ENCODE peak calls at places on chromosomes 3 and 15, in five cellular contexts. D is fibroblast of lung, E is stomach, H is HCT116, A is small intestine. F is an unnamed sample.
A peak's percentile ranks its signal among the peaks of the same experiment; 100 is the strongest.

GRCh38 chr3:189808246-189809007 is 177.2 kb downstream of the TP63 start:
- DNase-seq in H (no peak), E (no peak), D (no peak), A (no peak), F (no peak)

GRCh38 chr3:152176241-152176640 is 92.5 kb upstream of the MBNL1 start:
- DNase-seq in H (no peak), A (no peak), E (no peak), D (peak; percentile 88), F (no peak)

GRCh38 chr3:171234298-171235020 is 207.9 kb upstream of the SLC2A2 start:
- DNase-seq in E (no peak), A (no peak), D (peak; percentile 33), H (no peak), F (no peak)

GRCh38 chr3:174216948-174217718 is 642.0 kb upstream of the NAALADL2 start:
- DNase-seq in H (no peak), A (no peak), E (no peak), D (no peak), F (no peak)

GRCh38 chr3:45140392-45140791 is 5.8 kb downstream of the CDCP1 start:
- DNase-seq in E (no peak), H (no peak), D (peak; percentile 77), A (peak; percentile 47), F (no peak)

GRCh38 chr3:13009132-13009945 is 63.9 kb downstream of the IQSEC1 start:
- DNase-seq in E (peak; percentile 71), A (peak; percentile 27), D (no peak), H (no peak), F (no peak)

GRCh38 chr3:133882986-133883586 is 12.6 kb downstream of the RAB6B start:
- DNase-seq in A (no peak), E (peak; percentile 21), H (no peak), D (no peak), F (no peak)

GRCh38 chr3:15269091-15269989 is 63.0 kb downstream of the SH3BP5 start:
- DNase-seq in D (peak; percentile 97), A (peak; percentile 30), H (peak; percentile 78), E (peak; percentile 71), F (no peak)

GRCh38 chr15:76994971-76995945 is at the start of gene PSTPIP1:
- DNase-seq in H (no peak), E (peak; percentile 43), A (peak; percentile 44), D (no peak), F (no peak)

GRCh38 chr3:59313365-59313764 is 263.5 kb upstream of the CFAP20DC start:
- DNase-seq in D (no peak), H (peak; percentile 28), A (peak; percentile 25), E (peak; percentile 54), F (peak; percentile 48)

GRCh38 chr3:53944019-53944418 is 52.4 kb upstream of the SELENOK start:
- DNase-seq in D (peak; percentile 3), A (no peak), H (no peak), E (no peak), F (no peak)

GRCh38 chr15:63772531-63772930 is 61.2 kb downstream of the HERC1 start:
- DNase-seq in D (no peak), A (no peak), E (no peak), H (no peak), F (no peak)

GRCh38 chr3:52507359-52507758 is 12.2 kb downstream of the STAB1 start:
- DNase-seq in D (peak; percentile 49), E (no peak), H (no peak), A (no peak), F (no peak)

GRCh38 chr15:84826369-84826823 is 9.2 kb downstream of the ALPK3 start:
- DNase-seq in E (peak; percentile 76), H (peak; percentile 56), D (peak; percentile 6), A (peak; percentile 69), F (peak; percentile 27)

GRCh38 chr15:76840830-76841460 is 64.2 kb downstream of the SCAPER start:
- DNase-seq in E (no peak), D (peak; percentile 32), A (peak; percentile 50), H (peak; percentile 8), F (no peak)

GRCh38 chr15:101207867-101208288 is 44.0 kb downstream of the CHSY1 start:
- DNase-seq in E (peak; percentile 42), A (no peak), H (no peak), D (peak; percentile 73), F (no peak)
- H3K9me3 ChIP-seq in E (no peaks in the 10 kb centered on the region), A (no peaks in the 10 kb centered on the region), H (no peaks in the 10 kb centered on the region), D (no peaks in the 10 kb centered on the region), F (no peaks in the 10 kb centered on the region)

GRCh38 chr15:40795019-40795418 is 11.9 kb upstream of the ZFYVE19 start:
- DNase-seq in E (no peak), D (no peak), H (no peak), A (no peak), F (no peak)

GRCh38 chr15:40793216-40793989 is 13.5 kb upstream of the ZFYVE19 start:
- DNase-seq in E (peak; percentile 86), H (peak; percentile 92), D (peak; percentile 96), A (peak; percentile 100), F (no peak)

GRCh38 chr15:40796508-40796907 is 10.4 kb upstream of the ZFYVE19 start:
- DNase-seq in D (no peak), E (no peak), A (no peak), H (no peak), F (no peak)

GRCh38 chr15:40792394-40792793 is 14.5 kb upstream of the ZFYVE19 start:
- DNase-seq in E (no peak), A (no peak), H (no peak), D (no peak), F (no peak)

GRCh38 chr15:40796041-40796440 is 10.8 kb upstream of the ZFYVE19 start:
- DNase-seq in A (peak; percentile 33), E (no peak), H (no peak), D (no peak), F (no peak)
- H3K36me3 ChIP-seq in A (no peaks in the 10 kb centered on the region), E (peaks cover 5% of the 10 kb centered on the region), H (no peaks in the 10 kb centered on the region), D (no peaks in the 10 kb centered on the region), F (no peaks in the 10 kb centered on the region)

GRCh38 chr3:158471639-158472294 is 99.2 kb upstream of the MLF1 start:
- DNase-seq in A (no peak), D (peak; percentile 96), H (peak; percentile 24), E (no peak), F (no peak)
- H3K4me3 ChIP-seq in A (no peak overlapping the region), D (no peak overlapping the region), H (no peak overlapping the region), E (no peak overlapping the region), F (no peak overlapping the region)

GRCh38 chr3:98807011-98807410 is 43.9 kb downstream of the ST3GAL6 start:
- DNase-seq in A (no peak), D (peak; percentile 79), E (no peak), H (no peak), F (no peak)

GRCh38 chr3:98805571-98805970 is 42.4 kb downstream of the ST3GAL6 start:
- DNase-seq in D (no peak), H (no peak), A (no peak), E (no peak), F (no peak)

GRCh38 chr3:98806583-98806982 is 43.4 kb downstream of the ST3GAL6 start:
- DNase-seq in D (peak; percentile 68), A (no peak), E (no peak), H (no peak), F (no peak)

GRCh38 chr3:98808071-98808470 is 44.9 kb downstream of the ST3GAL6 start:
- DNase-seq in D (no peak), E (no peak), H (no peak), A (no peak), F (no peak)

DNA sequence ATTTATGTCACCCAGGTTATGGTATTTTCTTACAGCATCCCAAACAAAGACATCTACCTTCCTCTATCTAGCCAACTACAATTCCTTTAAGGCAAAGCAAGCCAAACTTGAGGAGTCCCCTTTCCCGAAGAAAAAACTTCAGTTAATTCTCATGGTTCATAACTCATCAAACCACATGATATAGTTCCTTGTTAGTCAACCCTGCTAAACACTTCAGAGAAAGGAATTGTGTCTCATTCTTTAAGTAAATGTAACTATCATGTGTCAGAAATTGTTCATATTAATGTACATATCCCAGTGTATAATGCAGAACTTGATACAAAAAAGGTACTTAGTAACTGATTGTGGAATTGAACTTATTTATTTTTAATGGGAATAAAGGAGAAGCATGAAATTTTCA is 44.4 kb downstream of the ST3GAL6 start:
- DNase-seq in A (no peak), D (peak; percentile 38), E (no peak), H (no peak), F (no peak)
- H3K9me3 ChIP-seq in A (no peaks in the 10 kb centered on the region), D (no peaks in the 10 kb centered on the region), E (no peaks in the 10 kb centered on the region), H (no peaks in the 10 kb centered on the region), F (no peaks in the 10 kb centered on the region)

GRCh38 chr3:47408839-47409229 is 28.0 kb downstream of the PTPN23 start:
- DNase-seq in A (no peak), E (no peak), D (no peak), H (no peak), F (no peak)
- H3K36me3 ChIP-seq in A (peaks cover 29% of the 10 kb centered on the region), E (peaks cover 88% of the 10 kb centered on the region), D (peaks cover 46% of the 10 kb centered on the region), H (peaks cover 9% of the 10 kb centered on the region), F (peaks cover 2% of the 10 kb centered on the region)

GRCh38 chr15:70474367-70474681 is 289.0 kb downstream of the UACA start:
- DNase-seq in A (no peak), D (no peak), E (no peak), H (no peak), F (no peak)

GRCh38 chr15:70475439-70475781 is 287.9 kb downstream of the UACA start:
- DNase-seq in E (no peak), D (no peak), A (no peak), H (no peak), F (no peak)

GRCh38 chr15:70475921-70476320 is 287.4 kb downstream of the UACA start:
- DNase-seq in D (peak; percentile 36), E (no peak), H (no peak), A (no peak), F (no peak)

GRCh38 chr15:70474682-70475438 is 288.5 kb downstream of the UACA start:
- DNase-seq in D (peak; percentile 100), A (no peak), E (peak; percentile 93), H (peak; percentile 82), F (no peak)

DNA sequence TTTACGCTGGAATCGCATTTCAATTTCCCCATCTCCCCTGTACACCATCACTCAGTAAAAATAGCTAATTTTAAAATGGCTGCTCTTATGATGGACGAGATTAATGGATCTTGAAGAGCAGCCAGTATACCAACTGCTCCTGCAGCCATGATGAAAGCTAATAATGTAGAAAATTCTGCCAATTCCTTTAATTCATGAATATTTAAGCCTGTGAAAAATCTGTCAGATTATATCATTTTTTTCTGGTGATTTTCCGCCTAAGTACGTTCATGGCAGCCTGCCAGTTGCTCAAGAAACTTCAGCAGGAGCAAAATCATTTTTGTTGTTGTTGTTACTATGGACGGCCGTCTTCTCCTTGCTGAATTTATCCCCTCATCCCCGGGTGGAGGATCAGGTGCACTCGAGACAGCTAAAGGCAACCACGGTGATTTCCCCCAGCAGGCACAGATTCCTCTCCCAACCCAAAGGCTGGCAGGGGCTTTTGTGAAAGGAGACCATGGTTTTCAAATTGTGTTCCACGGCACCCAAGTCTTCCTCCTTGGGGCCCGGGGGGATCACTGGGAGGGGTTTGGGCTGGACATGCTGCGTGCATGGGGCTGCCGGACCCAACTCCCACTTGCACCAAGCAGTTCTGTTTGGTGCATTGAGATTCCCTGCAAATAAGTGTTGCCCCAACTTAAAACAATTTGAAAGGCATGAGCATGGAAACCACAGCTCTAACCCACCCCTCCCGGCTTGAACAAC is 289.6 kb downstream of the UACA start:
- DNase-seq in H (no peak), E (no peak), A (no peak), D (peak; percentile 35), F (no peak)
- H3K4me3 ChIP-seq in H (no peak overlapping the region), E (no peak overlapping the region), A (no peak overlapping the region), D (no peak overlapping the region), F (no peak overlapping the region)

GRCh38 chr15:100591835-100592234 is 10.1 kb downstream of the LINS1 start:
- DNase-seq in H (no peak), A (no peak), D (no peak), E (no peak), F (no peak)
- H3K9me3 ChIP-seq in H (peaks cover 18% of the 10 kb centered on the region), A (no peaks in the 10 kb centered on the region), D (no peaks in the 10 kb centered on the region), E (no peaks in the 10 kb centered on the region), F (peaks cover 25% of the 10 kb centered on the region)

F was measured in Caco-2.